ENCODE peak calls at places on chromosomes 12 and 14, in nine cellular contexts. Y is mammary epithelial cell, H is cardiac muscle cell, X is SK-N-MC, A is OCI-LY7, B is small intestine, T is tibial nerve, F is esophagus squamous epithelium, N is endodermal cell. C is an unnamed sample. For H3K36me3 and H3K9me3, the result is how much of the 10 kb centered on the place peaks cover.

GRCh38 chr14:99930420-99931274 is 134.6 kb upstream of the EVL start:
- DNase-seq in H (no peak), F (no peak), B (no peak), A (no peak), T (peak), N (no peak), X (peak), Y (no peak), C (no peak)

GRCh38 chr12:89087149-89087834 is 265.0 kb downstream of the DUSP6 start:
- DNase-seq in F (no peak), H (no peak), X (no peak), T (no peak), N (peak), B (no peak), Y (no peak), A (no peak), C (no peak)

GRCh38 chr14:68104518-68104917 is 284.9 kb downstream of the RAD51B start:
- DNase-seq in T (no peak), B (no peak), N (no peak), X (no peak), A (no peak), F (no peak), Y (peak), H (peak), C (no peak)

GRCh38 chr14:21874167-21874566 is 200.5 kb upstream of the OR4E1 start:
- DNase-seq in T (no peak), Y (no peak), B (peak), A (no peak), F (no peak), X (no peak), H (no peak), N (no peak), C (no peak)

GRCh38 chr14:91269076-91269991 is 24.8 kb upstream of the GPR68 start:
- DNase-seq in H (no peak), X (no peak), F (no peak), N (no peak), B (no peak), Y (no peak), T (peak), A (no peak), C (no peak)

GRCh38 chr14:71430321-71431168 is 501.7 kb upstream of the RGS6 start:
- DNase-seq in T (no peak), H (no peak), Y (no peak), A (no peak), B (no peak), N (no peak), X (no peak), F (no peak), C (no peak)

GRCh38 chr14:55094630-55095157 is 34.4 kb upstream of the LGALS3 start:
- DNase-seq in T (no peak), A (no peak), F (no peak), Y (peak), H (no peak), X (peak), N (no peak), B (no peak), C (no peak)

GRCh38 chr14:86766469-86766868 is 1226.5 kb downstream of the GALC start:
- DNase-seq in H (no peak), A (no peak), X (no peak), T (no peak), F (no peak), Y (no peak), B (no peak), N (no peak), C (no peak)

GRCh38 chr12:68538722-68539614 is 71.7 kb upstream of the RAP1B start:
- DNase-seq in Y (no peak), F (no peak), B (peak), H (no peak), X (peak), A (no peak), T (peak), N (peak), C (peak)

GRCh38 chr14:20499108-20499507 is 6.2 kb upstream of the RNASE10 start:
- DNase-seq in N (no peak), A (no peak), F (no peak), Y (peak), X (no peak), T (no peak), B (no peak), H (no peak), C (no peak)

GRCh38 chr14:104932676-104933631 is 8.3 kb downstream of the PLD4 start:
- DNase-seq in B (peak), N (peak), F (no peak), H (peak), A (peak), Y (peak), X (no peak), T (peak), C (peak)

GRCh38 chr12:52965337-52965731 is 16.4 kb downstream of the KRT18 start:
- DNase-seq in N (peak), T (no peak), B (peak), H (no peak), F (no peak), X (no peak), Y (no peak), A (no peak), C (no peak)

GRCh38 chr12:131905640-131906091 is 11.2 kb downstream of the ULK1 start:
- DNase-seq in X (no peak), Y (no peak), F (no peak), A (no peak), T (no peak), N (no peak), H (no peak), B (no peak), C (no peak)
- H3K27ac ChIP-seq in X (no peak), Y (no peak), F (no peak), A (no peak), T (no peak), N (no peak), H (no peak), B (no peak), C (no peak)

DNA sequence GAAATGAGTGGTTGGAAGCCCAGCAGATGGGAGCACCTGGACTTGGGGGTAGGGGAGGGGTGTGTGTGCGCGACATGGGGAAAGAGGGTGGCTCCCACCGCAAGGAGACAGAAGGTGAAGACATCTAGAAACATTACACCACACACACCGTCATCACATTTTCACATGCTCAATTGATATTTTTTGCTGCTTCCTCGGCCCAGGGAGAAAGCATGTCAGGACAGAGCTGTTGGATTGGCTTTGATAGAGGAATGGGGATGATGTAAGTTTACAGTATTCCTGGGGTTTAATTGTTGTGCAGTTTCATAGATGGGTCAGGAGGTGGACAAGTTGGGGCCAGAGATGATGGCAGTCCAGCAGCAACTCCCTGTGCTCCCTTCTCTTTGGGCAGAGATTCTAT is 9.2 kb downstream of the GABARAPL1 start:
- DNase-seq in F (no peak), H (no peak), Y (peak), A (no peak), T (no peak), X (no peak), B (no peak), N (no peak), C (no peak)
- H3K36me3 ChIP-seq in F (half or more), H (under half), Y (under half), A (half or more), T (under half), X (under half), B (under half), N (half or more), C (under half)

DNA sequence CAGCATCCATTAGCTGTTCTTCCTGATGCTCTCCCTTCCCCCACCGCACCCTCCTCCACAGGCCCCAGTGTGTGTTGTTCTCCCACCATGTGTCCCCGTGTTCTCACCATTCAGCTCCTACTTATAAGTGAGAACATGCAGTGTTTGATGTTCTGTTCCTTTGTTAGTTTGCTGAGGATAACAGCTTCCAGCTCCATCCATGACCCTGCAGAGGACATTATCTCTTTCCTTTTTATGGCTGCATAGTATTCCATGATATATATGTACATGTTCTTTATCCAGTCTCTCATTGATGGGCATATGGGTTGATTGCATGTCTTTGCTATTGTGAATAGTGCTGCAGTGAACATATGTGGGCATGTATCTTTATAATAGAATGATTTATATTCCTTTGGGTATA is 9.0 kb downstream of the ATF1 start:
- DNase-seq in A (no peak), Y (no peak), B (no peak), X (no peak), N (no peak), F (no peak), T (no peak), H (no peak), C (no peak)
- H3K9me3 ChIP-seq in A (under half), Y (under half), B (under half), X (under half), N (under half), F (under half), T (under half), H (under half), C (under half)

DNA sequence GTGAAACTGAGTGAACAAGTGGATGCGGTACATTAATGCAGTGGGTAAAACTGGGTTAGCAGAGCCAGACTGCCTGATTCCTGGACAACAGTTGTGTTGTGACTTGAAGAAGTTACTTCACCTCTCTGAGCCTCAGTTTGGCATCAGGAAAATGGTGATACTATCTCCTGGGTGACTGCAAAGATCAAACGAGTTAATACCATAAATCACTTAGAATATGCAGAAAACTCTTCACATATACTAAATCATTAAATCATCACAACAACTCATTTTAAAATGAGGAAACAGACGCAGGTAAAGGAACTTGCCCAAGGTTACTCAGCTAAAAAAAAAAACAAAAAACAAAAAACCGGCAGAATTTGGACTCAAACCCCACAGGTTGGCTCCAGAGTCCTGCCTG is 811 bp downstream of the MTERF2 start:
- DNase-seq in A (no peak), N (no peak), F (no peak), B (no peak), H (no peak), T (no peak), Y (peak), X (no peak), C (no peak)
- H3K27ac ChIP-seq in A (no peak), N (no peak), F (peak), B (no peak), H (peak), T (peak), Y (peak), X (no peak), C (peak)

GRCh38 chr12:132600048-132601032 is 10.0 kb downstream of the LRCOL1 start:
- DNase-seq in T (peak), A (peak), F (no peak), X (no peak), N (peak), B (peak), H (peak), Y (peak), C (no peak)

GRCh38 chr12:132603240-132604107 is 6.9 kb downstream of the LRCOL1 start:
- DNase-seq in A (no peak), Y (no peak), F (no peak), N (no peak), H (no peak), T (no peak), X (no peak), B (no peak), C (no peak)

GRCh38 chr12:132602578-132603239 is 7.7 kb downstream of the LRCOL1 start:
- DNase-seq in X (no peak), A (no peak), Y (no peak), T (no peak), N (peak), H (no peak), F (no peak), B (no peak), C (no peak)

GRCh38 chr12:132604108-132605054 is 6.0 kb downstream of the LRCOL1 start:
- DNase-seq in F (no peak), Y (no peak), B (no peak), N (peak), A (no peak), X (no peak), H (no peak), T (no peak), C (no peak)

DNA sequence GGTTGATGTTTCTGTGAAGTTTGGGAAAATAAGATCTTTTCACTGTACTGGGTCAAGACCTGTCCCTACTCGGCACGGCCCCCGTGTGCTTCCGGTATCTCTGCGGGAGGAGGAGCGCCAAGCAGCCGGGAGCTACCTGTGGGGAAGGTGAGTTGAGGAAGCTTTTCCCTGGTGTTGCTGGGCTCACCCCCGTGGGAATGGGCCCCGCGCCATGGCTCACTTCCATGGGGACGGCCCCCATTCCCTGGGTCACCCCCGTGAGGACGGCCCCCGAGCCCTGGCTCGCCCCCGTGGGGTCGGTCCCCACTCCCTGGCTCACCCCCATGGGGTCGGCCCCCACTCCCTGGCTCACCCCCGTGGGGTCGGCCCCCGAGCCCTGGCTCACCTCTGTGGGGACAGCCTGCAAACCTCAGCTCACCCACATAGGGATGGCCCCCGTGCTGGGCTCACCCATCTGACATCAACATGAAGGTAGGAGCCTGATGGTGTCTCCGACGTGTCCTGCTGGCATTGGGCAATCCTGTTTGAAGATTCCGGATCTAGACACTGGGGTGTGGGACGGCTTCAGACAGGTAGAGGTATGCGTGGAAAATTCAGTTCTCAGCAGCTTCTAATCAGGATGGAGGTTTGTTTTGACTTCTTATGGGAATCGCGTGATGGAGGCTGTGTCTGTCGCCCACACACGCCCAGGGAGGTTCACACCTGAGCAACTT is 9.1 kb downstream of the LRCOL1 start:
- DNase-seq in A (no peak), X (no peak), N (no peak), H (no peak), T (no peak), F (no peak), B (no peak), Y (no peak), C (no peak)
- H3K36me3 ChIP-seq in A (under half), X (under half), N (under half), H (under half), T (under half), F (under half), B (under half), Y (under half), C (under half)

DNA sequence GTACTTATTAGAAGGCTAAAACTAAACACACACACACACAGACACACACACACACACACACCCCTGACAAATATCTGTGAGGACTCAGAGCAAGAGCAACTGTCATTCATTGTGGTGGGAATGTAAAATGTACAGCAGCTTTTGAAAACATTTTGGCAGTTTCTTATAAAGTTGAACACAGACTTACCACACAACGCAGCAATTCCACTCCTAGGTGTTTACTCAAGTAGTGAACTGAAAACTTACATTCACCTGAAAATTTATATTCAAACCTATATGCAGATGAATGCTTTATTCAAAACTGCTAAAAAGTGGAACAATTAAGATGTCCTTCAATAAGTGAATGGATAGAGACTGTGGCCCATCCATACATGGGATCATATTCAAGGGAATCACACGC is 18.6 kb downstream of the ZNF605 start:
- DNase-seq in X (no peak), Y (no peak), B (no peak), F (no peak), N (no peak), A (no peak), T (no peak), H (no peak), C (no peak)
- H3K9me3 ChIP-seq in X (under half), Y (under half), B (under half), F (half or more), N (half or more), A (under half), T (half or more), H (under half), C (half or more)

DNA sequence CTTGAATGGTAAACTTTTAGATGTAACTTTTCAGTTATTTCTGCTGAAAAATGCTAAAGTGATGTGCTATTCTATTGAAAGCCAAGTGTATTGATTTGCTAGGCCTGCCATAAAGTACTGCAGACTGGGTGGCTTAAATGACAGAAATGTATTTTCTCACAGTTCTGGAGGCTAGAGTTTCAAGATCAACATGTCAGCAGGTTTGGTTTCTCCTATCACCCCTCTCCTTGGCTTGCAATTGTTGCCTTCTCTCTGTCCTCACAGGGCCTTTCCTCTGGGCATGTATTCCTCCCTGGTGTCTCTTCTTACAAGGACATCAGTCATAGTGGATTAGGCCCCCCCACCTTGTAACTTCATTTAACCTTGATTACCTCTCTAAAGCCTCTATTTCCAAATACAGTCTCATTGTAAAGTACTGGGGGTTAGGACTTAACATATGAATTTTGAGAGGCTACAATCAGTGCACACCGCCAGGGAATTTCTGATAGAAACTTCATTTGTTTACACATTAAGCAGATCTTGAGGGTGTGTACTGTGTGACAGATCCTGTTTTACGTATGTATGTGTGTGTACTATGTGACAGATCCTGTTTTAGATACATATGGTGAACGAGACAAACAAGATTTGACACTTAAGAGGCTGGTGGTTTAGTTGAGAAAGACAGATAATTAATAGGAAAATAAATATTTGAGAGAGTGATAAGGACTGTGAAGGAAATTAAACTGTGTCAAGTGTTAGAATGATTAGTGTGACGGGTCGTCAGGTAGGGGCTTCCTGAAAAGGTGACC is 49.5 kb downstream of the ADIPOR2 start:
- DNase-seq in T (no peak), F (no peak), H (peak), X (no peak), A (no peak), Y (no peak), B (peak), N (no peak), C (no peak)
- H3K27ac ChIP-seq in T (peak), F (peak), H (peak), X (no peak), A (no peak), Y (no peak), B (peak), N (no peak), C (no peak)